ENCODE peak calls at places on chromosomes 16 and 17, in nine cellular contexts. F is A673, G is thoracic aorta, I is fibroblast of lung, K is endothelial cell, Y is left ventricle myocardium inferior, E is WTC11, Z is PC-3, N is GM23338. U is an unnamed sample.

GRCh38 chr16:67013823-67014640 is 14.9 kb upstream of the CBFB start:
- DNase-seq in F (peak; percentile 92), Z (peak; percentile 32), K (peak; percentile 71), N (peak; percentile 78), I (peak; percentile 46), Y (peak; percentile 87), E (peak; percentile 67), G (no peak), U (peak; percentile 87)

GRCh38 chr16:240559-240958 is 5.9 kb downstream of the FAM234A start:
- DNase-seq in I (no peak), K (no peak), Z (no peak), E (no peak), Y (no peak), G (no peak), N (no peak), F (no peak), U (no peak)

GRCh38 chr16:2752850-2753522 is 548 bp downstream of the SRRM2 start:
- DNase-seq in E (no peak), Z (peak; percentile 67), Y (peak; percentile 87), I (peak; percentile 85), K (peak; percentile 83), F (peak; percentile 89), G (no peak), N (peak; percentile 76), U (peak; percentile 88)

GRCh38 chr16:76976101-76976500 is 214.9 kb upstream of the MON1B start:
- DNase-seq in N (no peak), Z (no peak), G (no peak), E (no peak), I (no peak), K (no peak), Y (no peak), F (no peak), U (no peak)

GRCh38 chr16:11076259-11077018 is 132.1 kb downstream of the CLEC16A start:
- DNase-seq in K (no peak), Y (no peak), G (no peak), Z (no peak), F (peak; percentile 14), I (no peak), N (no peak), E (no peak), U (peak; percentile 30)

GRCh38 chr17:1322014-1322428 is 42.6 kb downstream of the TRARG1 start:
- DNase-seq in I (no peak), Y (no peak), G (no peak), Z (no peak), K (no peak), N (no peak), F (no peak), E (no peak), U (no peak)

GRCh38 chr17:57166803-57167202 is 81.8 kb downstream of the AKAP1 start:
- DNase-seq in G (no peak), E (peak; percentile 44), Y (no peak), I (no peak), F (no peak), N (peak; percentile 62), K (no peak), Z (peak; percentile 80), U (peak; percentile 43)

GRCh38 chr17:44095647-44096496 is 25.3 kb downstream of the G6PC3 start:
- DNase-seq in G (no peak), Y (peak; percentile 71), Z (peak; percentile 65), N (peak; percentile 96), K (peak; percentile 84), F (peak; percentile 94), E (peak; percentile 85), I (peak; percentile 92), U (peak; percentile 75)

GRCh38 chr16:67935096-67935401 is 1.6 kb downstream of the PSMB10 start:
- DNase-seq in K (no peak), N (peak; percentile 33), I (no peak), E (no peak), Y (no peak), F (no peak), Z (peak; percentile 12), G (no peak), U (no peak)

GRCh38 chr16:27230562-27230991 is 27.3 kb downstream of the KDM8 start:
- DNase-seq in F (no peak), E (peak; percentile 10), G (no peak), K (no peak), I (no peak), N (peak; percentile 19), Y (no peak), Z (no peak), U (no peak)
- TF ChIP-seq CTCF in F (no peak), E (no peak), G (no peak), K (no peak), I (no peak), N (no peak), Y (no peak), Z (no peak), U (no peak)

DNA sequence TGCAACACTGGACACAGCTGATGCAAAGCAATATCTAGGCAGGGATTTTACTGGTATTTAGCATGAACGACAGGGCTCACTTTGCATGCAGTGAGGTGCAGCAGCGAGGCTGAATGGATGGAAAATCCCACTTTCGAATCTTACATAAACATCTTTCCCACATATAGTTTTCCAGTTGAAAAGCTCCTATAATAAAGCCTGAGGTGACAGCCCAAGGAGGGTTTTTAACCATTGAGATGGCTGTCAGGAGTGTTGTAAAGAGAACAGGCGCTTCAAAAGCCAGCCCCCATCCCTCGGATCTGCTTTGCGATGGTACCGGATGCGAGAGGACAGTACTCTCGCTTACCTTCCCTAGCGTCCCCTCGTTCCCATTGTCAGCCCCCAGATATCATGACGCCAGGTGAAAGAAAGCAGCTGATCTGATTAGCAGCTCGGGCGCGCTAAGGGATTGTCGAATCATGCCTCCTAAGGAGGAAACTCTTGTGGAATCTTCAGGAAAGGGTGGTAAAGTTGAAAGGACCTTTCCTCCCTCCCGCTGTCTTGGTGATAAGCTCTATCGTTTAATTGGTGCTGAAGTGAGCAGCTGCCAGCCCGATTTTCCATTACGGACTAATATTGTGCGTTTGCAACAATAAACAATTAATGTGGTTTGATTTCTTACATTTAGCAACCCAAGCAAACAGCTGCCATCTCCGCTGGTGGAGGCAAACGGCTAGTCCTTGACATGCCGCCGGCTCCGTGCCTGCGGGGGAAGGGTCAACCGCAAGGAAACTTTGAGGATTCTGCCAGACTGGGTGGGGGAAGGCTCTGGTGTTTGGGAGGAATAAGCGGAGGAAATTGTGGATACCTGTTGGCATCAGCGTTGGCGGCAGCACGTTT is 1.8 kb downstream of the CDH8 start:
- DNase-seq in G (no peak), K (peak; percentile 33), F (no peak), N (peak; percentile 62), I (no peak), Z (no peak), E (peak; percentile 19), Y (no peak), U (peak; percentile 42)
- TF ChIP-seq CTCF in G (no peak), K (no peak), F (no peak), N (no peak), I (no peak), Z (no peak), E (no peak), Y (no peak), U (no peak)

GRCh38 chr16:46629331-46629843 is 8.2 kb upstream of the SHCBP1 start:
- DNase-seq in E (no peak), G (no peak), N (peak; percentile 79), Z (peak; percentile 74), K (peak; percentile 24), F (peak; percentile 73), I (peak; percentile 76), Y (no peak), U (no peak)
- TF ChIP-seq CTCF in E (no peak), G (no peak), N (peak; percentile 37), Z (peak; percentile 63), K (peak; percentile 39), F (peak; percentile 62), I (peak; percentile 52), Y (peak; percentile 40), U (peak; percentile 30)

DNA sequence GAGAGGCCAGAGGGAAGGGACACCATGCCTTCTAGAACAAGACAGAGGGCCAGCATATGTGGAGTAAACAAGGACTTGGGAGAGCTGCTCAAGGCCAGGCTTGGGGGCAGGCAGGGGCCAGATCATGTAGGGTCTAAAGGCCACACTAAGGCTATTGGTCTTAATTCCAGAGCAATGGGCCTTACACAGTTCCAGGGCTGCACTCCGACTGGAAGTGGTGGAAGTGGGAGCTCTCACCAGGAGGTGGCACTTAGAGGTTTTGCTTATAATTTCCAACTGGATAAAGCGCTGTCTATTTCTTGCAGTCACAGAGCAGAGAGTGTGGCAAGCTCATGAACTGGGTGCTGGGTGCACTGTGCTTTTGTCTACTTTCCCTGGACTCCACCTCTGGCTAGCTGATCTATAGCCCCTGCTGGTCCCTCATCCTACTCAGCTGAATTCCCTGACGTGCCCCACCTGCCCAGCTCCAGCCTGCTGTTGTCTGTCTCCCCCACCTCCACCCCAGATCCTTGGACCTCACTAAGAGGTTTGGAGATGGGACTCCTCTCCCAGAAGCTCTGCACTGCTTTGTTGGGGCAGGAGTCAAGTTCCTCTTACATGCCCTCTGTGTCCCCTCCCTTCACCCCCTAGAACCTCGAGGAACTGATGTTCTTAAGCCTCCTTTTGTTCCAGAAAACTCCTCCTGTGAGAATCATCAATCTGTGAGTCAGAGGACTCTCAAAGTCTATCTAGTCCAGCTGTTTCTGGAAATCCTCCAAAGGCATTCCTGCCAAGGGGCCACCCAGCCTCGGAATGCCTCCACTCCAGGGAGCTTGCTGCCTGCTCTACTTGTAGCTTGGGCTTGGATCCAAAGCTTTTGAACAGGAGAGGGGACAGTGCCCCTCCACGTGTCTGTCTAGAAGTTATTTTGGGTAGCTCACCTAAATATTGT is 48.1 kb upstream of the KSR1 start:
- DNase-seq in I (peak; percentile 65), N (no peak), Z (peak; percentile 38), G (no peak), K (no peak), E (no peak), Y (no peak), F (peak; percentile 94), U (no peak)
- TF ChIP-seq CTCF in I (no peak), N (no peak), Z (no peak), G (no peak), K (no peak), E (no peak), Y (no peak), F (peak; percentile 32), U (no peak)